ENCODE peak calls at places on chromosomes 7 and 10, in ten cellular contexts. P, Z, V, J, B, E, N, O, C and A are unnamed samples.

GRCh38 chr7:919924-920341 is 34.5 kb downstream of the ADAP1 start:
- DNase-seq in P (no peak), Z (no peak), V (no peak), J (no peak), B (no peak), E (no peak), N (no peak), O (no peak), C (no peak), A (no peak)

GRCh38 chr10:86017841-86018734 is 348.5 kb downstream of the GRID1 start:
- DNase-seq in P (no peak), Z (no peak), V (no peak), J (no peak), B (no peak), E (no peak), N (no peak), O (peak), C (no peak), A (no peak)

GRCh38 chr7:21850531-21851285 is 95.0 kb downstream of the CDCA7L start:
- DNase-seq in P (no peak), Z (no peak), V (no peak), J (no peak), B (no peak), E (no peak), N (no peak), O (peak), C (no peak), A (no peak)

GRCh38 chr7:55641273-55641691 is 69.0 kb upstream of the VOPP1 start:
- DNase-seq in P (peak), Z (peak), V (peak), J (no peak), B (no peak), E (peak), N (peak), O (peak), C (no peak), A (peak)

GRCh38 chr7:842436-843031 is 10.3 kb downstream of the SUN1 start:
- DNase-seq in P (no peak), Z (no peak), V (no peak), J (no peak), B (no peak), E (no peak), N (no peak), O (no peak), C (no peak), A (no peak)

GRCh38 chr7:38878694-38879457 is 30.1 kb downstream of the VPS41 start:
- DNase-seq in P (no peak), Z (no peak), V (no peak), J (no peak), B (no peak), E (no peak), N (no peak), O (no peak), C (no peak), A (no peak)

GRCh38 chr10:101367569-101368453 is 13.8 kb downstream of the BTRC start:
- DNase-seq in P (no peak), Z (no peak), V (no peak), J (no peak), B (no peak), E (no peak), N (peak), O (peak), C (no peak), A (no peak)

GRCh38 chr10:133375357-133376115 is 2.4 kb upstream of the ECHS1 start:
- DNase-seq in P (no peak), Z (no peak), V (no peak), J (no peak), B (no peak), E (no peak), N (no peak), O (no peak), C (no peak), A (no peak)

GRCh38 chr10:33487014-33487776 is 152.7 kb upstream of the NRP1 start:
- DNase-seq in P (no peak), Z (no peak), V (no peak), J (no peak), B (no peak), E (no peak), N (no peak), O (peak), C (no peak), A (no peak)

GRCh38 chr7:783556-784490 is 48.5 kb upstream of the SUN1 start:
- DNase-seq in P (no peak), Z (no peak), V (no peak), J (no peak), B (no peak), E (no peak), N (no peak), O (no peak), C (no peak), A (no peak)

GRCh38 chr7:24129597-24129996 is 154.4 kb upstream of the NPY start:
- DNase-seq in P (no peak), Z (no peak), V (no peak), J (no peak), B (no peak), E (no peak), N (no peak), O (peak), C (no peak), A (no peak)

GRCh38 chr7:51430480-51431086 is 114.0 kb upstream of the COBL start:
- DNase-seq in P (peak), Z (peak), V (peak), J (peak), B (no peak), E (peak), N (no peak), O (peak), C (peak), A (peak)

GRCh38 chr7:73312831-73313520 is 4.3 kb upstream of the NSUN5 start:
- DNase-seq in P (no peak), Z (no peak), V (no peak), J (no peak), B (no peak), E (no peak), N (no peak), O (no peak), C (no peak), A (no peak)

GRCh38 chr7:28957064-28957821 is 887 bp downstream of the TRIL start:
- DNase-seq in P (peak), Z (no peak), V (no peak), J (peak), B (no peak), E (no peak), N (no peak), O (no peak), C (no peak), A (no peak)

GRCh38 chr10:75565286-75566251 is 134.1 kb downstream of the LRMDA start:
- DNase-seq in P (no peak), Z (no peak), V (no peak), J (no peak), B (no peak), E (no peak), N (no peak), O (no peak), C (no peak), A (no peak)

GRCh38 chr10:98323221-98324164 is 55.5 kb upstream of the LOXL4 start:
- DNase-seq in P (no peak), Z (peak), V (no peak), J (peak), B (no peak), E (peak), N (peak), O (peak), C (no peak), A (no peak)

GRCh38 chr10:65618125-65618524 is 1307.7 kb upstream of the LRRTM3 start:
- DNase-seq in P (no peak), Z (no peak), V (no peak), J (no peak), B (no peak), E (no peak), N (no peak), O (no peak), C (no peak), A (no peak)

GRCh38 chr7:147419001-147419400 is 1171.6 kb upstream of the C7orf33 start:
- DNase-seq in P (no peak), Z (no peak), V (no peak), J (no peak), B (no peak), E (no peak), N (no peak), O (peak), C (no peak), A (no peak)

GRCh38 chr7:142088022-142088714 is 23.4 kb upstream of the MGAM2 start:
- DNase-seq in P (no peak), Z (no peak), V (no peak), J (no peak), B (no peak), E (no peak), N (no peak), O (no peak), C (no peak), A (no peak)